ENCODE peak calls at places on chromosomes 12 and 14, in five cellular contexts. One of them, this sample, is unnamed.

GRCh38 chr12:50314629-50315312 is 31.5 kb upstream of the LIMA1 start:
- DNase-seq in WTC11: peak
- DNase-seq in K562: peak
- DNase-seq in HepG2: peak
- DNase-seq in H1: no peak
- DNase-seq in this sample: no peak

GRCh38 chr12:46843811-46844210 is 18.0 kb upstream of the SLC38A4 start:
- DNase-seq in WTC11: no peak
- DNase-seq in K562: no peak
- DNase-seq in HepG2: no peak
- DNase-seq in H1: no peak
- DNase-seq in this sample: no peak

GRCh38 chr12:1948883-1949282 is 30.4 kb upstream of the CACNA2D4 start:
- DNase-seq in WTC11: no peak
- DNase-seq in K562: no peak
- DNase-seq in HepG2: no peak
- DNase-seq in H1: no peak
- DNase-seq in this sample: no peak

GRCh38 chr12:51450333-51450732 is 25.7 kb downstream of the SLC4A8 start:
- DNase-seq in WTC11: no peak
- DNase-seq in K562: no peak
- DNase-seq in HepG2: no peak
- DNase-seq in H1: no peak
- DNase-seq in this sample: no peak

GRCh38 chr14:28785096-28785952 is 18.7 kb downstream of the FOXG1 start:
- DNase-seq in WTC11: peak
- DNase-seq in K562: no peak
- DNase-seq in HepG2: no peak
- DNase-seq in H1: no peak
- DNase-seq in this sample: no peak

GRCh38 chr12:109714141-109714912 is 702 bp downstream of the FAM222A start:
- DNase-seq in WTC11: peak
- DNase-seq in K562: peak
- DNase-seq in HepG2: peak
- DNase-seq in H1: no peak
- DNase-seq in this sample: no peak

GRCh38 chr14:57293851-57294837 is 25.4 kb downstream of the AP5M1 start:
- DNase-seq in WTC11: no peak
- DNase-seq in K562: no peak
- DNase-seq in HepG2: no peak
- DNase-seq in H1: no peak
- DNase-seq in this sample: no peak

GRCh38 chr12:112971248-112971647 is 7.1 kb upstream of the OAS2 start:
- DNase-seq in WTC11: no peak
- DNase-seq in K562: no peak
- DNase-seq in HepG2: no peak
- DNase-seq in H1: no peak
- DNase-seq in this sample: no peak

GRCh38 chr12:27561535-27562350 is 37.7 kb downstream of the PPFIBP1 start:
- DNase-seq in WTC11: no peak
- DNase-seq in K562: no peak
- DNase-seq in HepG2: no peak
- DNase-seq in H1: no peak
- DNase-seq in this sample: no peak

GRCh38 chr12:43988838-43989560 is 153.1 kb downstream of the TMEM117 start:
- DNase-seq in WTC11: no peak
- DNase-seq in K562: no peak
- DNase-seq in HepG2: no peak
- DNase-seq in H1: no peak
- DNase-seq in this sample: peak

GRCh38 chr12:56836317-56836716 is 73.2 kb downstream of the HSD17B6 start:
- DNase-seq in WTC11: no peak
- DNase-seq in K562: no peak
- DNase-seq in HepG2: no peak
- DNase-seq in H1: no peak
- DNase-seq in this sample: no peak

GRCh38 chr14:71089974-71090373 is 182.7 kb downstream of the PCNX1 start:
- DNase-seq in WTC11: no peak
- DNase-seq in K562: no peak
- DNase-seq in HepG2: no peak
- DNase-seq in H1: no peak
- DNase-seq in this sample: no peak

GRCh38 chr12:69415471-69416275 is 54.5 kb upstream of the FRS2 start:
- DNase-seq in WTC11: peak
- DNase-seq in K562: peak
- DNase-seq in HepG2: peak
- DNase-seq in H1: peak
- DNase-seq in this sample: no peak

GRCh38 chr14:90484291-90484690 is 87.5 kb downstream of the CALM1 start:
- DNase-seq in WTC11: no peak
- DNase-seq in K562: no peak
- DNase-seq in HepG2: no peak
- DNase-seq in H1: no peak
- DNase-seq in this sample: no peak

GRCh38 chr12:129101404-129101803 is 248.1 kb downstream of the GLT1D1 start:
- DNase-seq in WTC11: no peak
- DNase-seq in K562: no peak
- DNase-seq in HepG2: no peak
- DNase-seq in H1: no peak
- DNase-seq in this sample: no peak

GRCh38 chr12:11677752-11678151 is 28.3 kb downstream of the ETV6 start:
- DNase-seq in WTC11: no peak
- DNase-seq in K562: no peak
- DNase-seq in HepG2: no peak
- DNase-seq in H1: no peak
- DNase-seq in this sample: no peak

GRCh38 chr12:27906658-27907473 is 65.7 kb downstream of the PTHLH start:
- DNase-seq in WTC11: no peak
- DNase-seq in K562: peak
- DNase-seq in HepG2: no peak
- DNase-seq in H1: no peak
- DNase-seq in this sample: no peak

GRCh38 chr12:132449565-132450390 is 40.2 kb upstream of the FBRSL1 start:
- DNase-seq in WTC11: no peak
- DNase-seq in K562: no peak
- DNase-seq in HepG2: no peak
- DNase-seq in H1: no peak
- DNase-seq in this sample: peak

GRCh38 chr14:75271514-75271913 is 7.1 kb upstream of the FOS start:
- DNase-seq in WTC11: no peak
- DNase-seq in K562: no peak
- DNase-seq in HepG2: no peak
- DNase-seq in H1: no peak
- DNase-seq in this sample: no peak
- TF ChIP-seq ATF2 in WTC11: no peak
- TF ChIP-seq ATF2 in K562: no peak
- TF ChIP-seq ATF2 in HepG2: no peak
- TF ChIP-seq ATF2 in H1: no peak
- TF ChIP-seq ATF2 in this sample: no peak

GRCh38 chr14:37610945-37611523 is 15.6 kb downstream of the TTC6 start:
- DNase-seq in WTC11: peak
- DNase-seq in K562: no peak
- DNase-seq in HepG2: no peak
- DNase-seq in H1: no peak
- DNase-seq in this sample: no peak
- TF ChIP-seq ATF2 in WTC11: no peak
- TF ChIP-seq ATF2 in K562: no peak
- TF ChIP-seq ATF2 in HepG2: no peak
- TF ChIP-seq ATF2 in H1: no peak
- TF ChIP-seq ATF2 in this sample: no peak

DNA sequence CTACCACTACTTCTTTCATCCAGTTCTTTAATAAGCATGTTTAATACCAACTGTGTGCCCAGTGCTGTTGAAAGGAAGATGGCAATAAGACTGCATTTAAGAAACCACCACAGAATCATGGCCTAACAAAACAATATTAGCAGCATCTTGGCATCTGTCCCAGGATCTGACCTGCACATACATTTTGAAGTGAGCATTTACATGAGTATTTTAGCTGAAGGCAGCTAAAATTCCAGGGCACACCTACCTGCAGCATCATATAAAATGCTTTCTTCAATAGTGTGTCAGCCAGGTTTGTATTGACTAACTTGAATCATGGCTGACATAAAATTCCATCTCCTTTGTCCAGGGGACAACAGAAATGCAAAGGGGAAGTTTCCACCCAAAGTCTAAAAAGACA is 65.0 kb upstream of the ARHGAP5 start:
- DNase-seq in WTC11: no peak
- DNase-seq in K562: no peak
- DNase-seq in HepG2: no peak
- DNase-seq in H1: no peak
- DNase-seq in this sample: no peak
- TF ChIP-seq ATF2 in WTC11: no peak
- TF ChIP-seq ATF2 in K562: no peak
- TF ChIP-seq ATF2 in HepG2: no peak
- TF ChIP-seq ATF2 in H1: no peak
- TF ChIP-seq ATF2 in this sample: no peak

GRCh38 chr14:102292446-102292845 is 12.5 kb downstream of the MOK start:
- DNase-seq in WTC11: no peak
- DNase-seq in K562: no peak
- DNase-seq in HepG2: no peak
- DNase-seq in H1: no peak
- DNase-seq in this sample: no peak

GRCh38 chr14:102288139-102288538 is 16.8 kb downstream of the MOK start:
- DNase-seq in WTC11: no peak
- DNase-seq in K562: no peak
- DNase-seq in HepG2: no peak
- DNase-seq in H1: no peak
- DNase-seq in this sample: no peak

GRCh38 chr14:102297436-102298170 is 7.4 kb downstream of the MOK start:
- DNase-seq in WTC11: no peak
- DNase-seq in K562: no peak
- DNase-seq in HepG2: no peak
- DNase-seq in H1: no peak
- DNase-seq in this sample: no peak

GRCh38 chr14:102295301-102295700 is 9.7 kb downstream of the MOK start:
- DNase-seq in WTC11: no peak
- DNase-seq in K562: no peak
- DNase-seq in HepG2: no peak
- DNase-seq in H1: no peak
- DNase-seq in this sample: no peak

DNA sequence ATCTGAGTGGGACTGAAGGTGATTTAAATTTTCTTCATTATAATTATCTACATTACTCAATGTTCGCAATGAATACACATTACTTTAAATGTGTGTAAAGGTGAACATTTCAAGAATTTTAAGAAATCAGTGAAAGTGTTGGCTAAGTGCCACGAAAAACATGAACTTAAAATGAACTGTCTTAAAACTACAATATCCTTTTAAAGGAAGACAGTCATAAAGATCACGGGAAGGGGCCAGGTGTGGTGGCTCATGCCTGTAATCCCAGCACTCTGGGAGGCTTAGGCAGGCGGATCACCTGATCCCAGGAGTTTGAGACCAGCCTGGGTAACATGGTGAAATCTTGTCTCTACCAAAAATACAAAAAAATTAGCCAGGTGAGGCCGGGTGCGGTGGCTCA is 11.2 kb downstream of the MOK start:
- DNase-seq in WTC11: no peak
- DNase-seq in K562: no peak
- DNase-seq in HepG2: no peak
- DNase-seq in H1: no peak
- DNase-seq in this sample: no peak
- TF ChIP-seq ATF2 in WTC11: no peak
- TF ChIP-seq ATF2 in K562: no peak
- TF ChIP-seq ATF2 in HepG2: no peak
- TF ChIP-seq ATF2 in H1: no peak
- TF ChIP-seq ATF2 in this sample: no peak

GRCh38 chr14:20679907-20680306 is 4.5 kb upstream of the RNASE4 start:
- DNase-seq in WTC11: peak
- DNase-seq in K562: peak
- DNase-seq in HepG2: peak
- DNase-seq in H1: no peak
- DNase-seq in this sample: no peak
- TF ChIP-seq ATF2 in WTC11: no peak
- TF ChIP-seq ATF2 in K562: no peak
- TF ChIP-seq ATF2 in HepG2: no peak
- TF ChIP-seq ATF2 in H1: no peak
- TF ChIP-seq ATF2 in this sample: no peak

DNA sequence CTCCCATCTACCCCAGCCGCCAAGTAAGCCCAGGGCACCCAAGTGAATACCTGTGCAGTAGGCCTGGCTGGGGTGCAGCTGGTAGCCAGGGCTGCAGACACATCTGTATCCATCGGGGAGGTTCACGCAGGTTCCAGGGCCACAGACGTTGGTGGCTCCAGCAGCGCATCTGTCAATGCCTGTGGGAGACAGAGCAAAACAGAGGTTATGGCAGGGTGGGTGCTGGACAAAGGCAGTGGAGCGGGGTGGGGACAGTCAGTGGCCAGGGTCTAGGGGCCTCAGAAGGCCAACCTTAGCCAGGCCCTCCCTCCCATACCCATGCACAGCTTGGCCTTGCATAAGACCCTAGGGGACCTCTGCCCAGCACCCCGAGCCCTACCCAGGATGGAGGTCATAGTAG is 29.2 kb downstream of the ISCA2 start:
- DNase-seq in WTC11: no peak
- DNase-seq in K562: no peak
- DNase-seq in HepG2: no peak
- DNase-seq in H1: no peak
- DNase-seq in this sample: no peak
- TF ChIP-seq ATF2 in WTC11: no peak
- TF ChIP-seq ATF2 in K562: no peak
- TF ChIP-seq ATF2 in HepG2: no peak
- TF ChIP-seq ATF2 in H1: no peak
- TF ChIP-seq ATF2 in this sample: no peak

DNA sequence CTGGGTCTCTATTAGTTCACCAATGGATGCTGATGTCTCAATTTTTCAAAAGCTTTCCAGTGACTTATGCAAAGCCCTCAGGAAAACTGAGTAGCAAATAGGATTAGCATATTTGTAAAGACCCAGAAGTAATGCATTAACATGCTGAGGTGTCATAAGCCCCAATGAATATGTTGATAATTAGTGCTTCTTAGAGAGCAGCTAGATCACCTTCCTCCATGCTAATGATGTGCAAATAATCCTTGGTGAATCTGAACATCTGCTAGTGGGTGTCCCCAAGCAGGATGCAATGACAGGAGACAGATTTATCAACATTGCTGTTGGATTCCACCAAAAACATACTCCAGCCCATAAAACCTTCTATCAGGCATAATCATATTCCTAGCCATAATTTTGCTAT is 19.0 kb downstream of the IFNG start:
- DNase-seq in WTC11: no peak
- DNase-seq in K562: no peak
- DNase-seq in HepG2: no peak
- DNase-seq in H1: no peak
- DNase-seq in this sample: no peak
- TF ChIP-seq ATF2 in WTC11: no peak
- TF ChIP-seq ATF2 in K562: no peak
- TF ChIP-seq ATF2 in HepG2: no peak
- TF ChIP-seq ATF2 in H1: no peak
- TF ChIP-seq ATF2 in this sample: no peak

This sample was measured in GM12878.